ENCODE peak calls at places on chromosome 16, in five cellular contexts. N is body of pancreas, C is thoracic aorta, S is heart left ventricle, H is GM23248. D is an unnamed sample.

GRCh38 chr16:25988089-25988488 is 296.3 kb downstream of the HS3ST4 start:
- DNase-seq in N (no peak), C (no peak), S (no peak), H (no peak), D (no peak)

GRCh38 chr16:55992551-55992950 is 117.4 kb upstream of the CES5A start:
- DNase-seq in N (no peak), C (no peak), S (no peak), H (no peak), D (no peak)

GRCh38 chr16:77721752-77722314 is 481 bp upstream of the NUDT7 start:
- DNase-seq in N (no peak), C (no peak), S (no peak), H (no peak), D (no peak)

GRCh38 chr16:85361441-85362118 is 249.3 kb upstream of the CIBAR2 start:
- DNase-seq in N (peak; percentile 89), C (no peak), S (peak; percentile 83), H (no peak), D (peak; percentile 80)

GRCh38 chr16:87351320-87351698 is 32.3 kb downstream of the FBXO31 start:
- DNase-seq in N (no peak), C (no peak), S (peak; percentile 26), H (no peak), D (no peak)

GRCh38 chr16:55503726-55504553 is 4.9 kb upstream of the LPCAT2 start:
- DNase-seq in N (no peak), C (no peak), S (no peak), H (no peak), D (no peak)

GRCh38 chr16:4846503-4846900 is 586 bp downstream of the GLYR1 start:
- DNase-seq in N (peak; percentile 52), C (no peak), S (peak; percentile 73), H (peak; percentile 87), D (peak; percentile 64)

GRCh38 chr16:19882186-19882585 is 2.5 kb downstream of the GPRC5B start:
- DNase-seq in N (no peak), C (no peak), S (no peak), H (no peak), D (no peak)

GRCh38 chr16:17557480-17557879 is 86.7 kb upstream of the XYLT1 start:
- DNase-seq in N (no peak), C (no peak), S (no peak), H (no peak), D (no peak)

GRCh38 chr16:10180771-10181163 is 1.5 kb downstream of the GRIN2A start:
- DNase-seq in N (peak; percentile 47), C (no peak), S (peak; percentile 33), H (peak; percentile 39), D (no peak)

GRCh38 chr16:54361246-54361645 is 74.7 kb upstream of the IRX3 start:
- DNase-seq in N (no peak), C (no peak), S (no peak), H (no peak), D (no peak)

GRCh38 chr16:27444470-27444869 is 42.5 kb downstream of the IL21R start:
- DNase-seq in N (no peak), C (no peak), S (no peak), H (no peak), D (no peak)

GRCh38 chr16:75372236-75372856 is 61.0 kb downstream of the CFDP1 start:
- DNase-seq in N (no peak), C (no peak), S (no peak), H (peak; percentile 84), D (no peak)

GRCh38 chr16:9598731-9599083 is 507.3 kb downstream of the HAPSTR1 start:
- DNase-seq in N (no peak), C (no peak), S (no peak), H (no peak), D (no peak)

GRCh38 chr16:54429029-54429428 is 142.4 kb upstream of the IRX3 start:
- DNase-seq in N (no peak), C (no peak), S (no peak), H (no peak), D (no peak)

GRCh38 chr16:57430955-57431354 is 16.2 kb downstream of the CIAPIN1 start:
- DNase-seq in N (no peak), C (no peak), S (no peak), H (no peak), D (no peak)
- H3K36me3 ChIP-seq in N (peaks cover 28% of the 10 kb centered on the region), C (peaks cover 58% of the 10 kb centered on the region), S (peaks cover 83% of the 10 kb centered on the region), H (peaks cover 57% of the 10 kb centered on the region), D (peaks cover 92% of the 10 kb centered on the region)

DNA sequence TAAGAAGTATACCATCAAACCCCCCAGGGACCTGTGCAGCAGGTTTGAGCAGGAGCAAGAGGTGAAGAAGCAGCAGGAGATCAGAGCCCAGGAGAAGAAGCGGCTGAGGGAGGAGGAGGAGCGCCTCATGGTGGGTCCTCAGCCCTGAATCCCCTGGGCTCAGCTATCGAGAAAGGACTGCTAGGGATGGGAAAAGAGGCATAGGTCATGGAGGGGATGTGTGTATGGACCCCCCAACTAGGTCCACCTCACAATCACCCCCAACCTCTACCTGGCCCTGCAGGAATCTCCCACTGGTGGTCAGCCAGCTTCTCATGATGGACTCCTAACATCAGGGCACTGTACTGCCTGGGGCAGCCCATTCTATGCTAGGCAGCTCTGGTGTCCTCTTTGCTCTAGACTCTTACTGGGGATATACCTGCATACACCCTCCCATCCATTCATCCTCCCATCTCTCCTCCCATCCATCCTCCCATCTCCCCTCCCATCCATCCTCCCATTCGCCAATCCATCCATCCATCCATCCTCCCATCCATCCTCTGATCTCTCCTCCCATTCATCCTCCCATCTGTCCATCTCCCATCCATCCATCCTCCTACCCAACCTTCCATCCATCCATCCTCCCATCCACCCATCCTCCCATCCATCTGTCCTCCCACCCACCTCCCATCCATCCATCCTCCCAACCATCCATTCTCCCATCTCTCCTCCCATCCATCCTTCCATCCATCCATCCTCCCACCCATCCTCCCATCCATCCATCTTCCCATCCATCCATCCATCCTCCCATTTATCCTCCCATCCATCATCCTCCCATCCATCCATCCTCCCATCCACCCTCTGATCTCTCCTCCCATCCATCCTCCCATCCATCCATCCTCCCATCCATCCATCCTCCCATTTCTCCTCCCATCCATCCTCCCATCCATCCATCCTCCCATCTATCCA is 10.6 kb downstream of the DRC7 start:
- DNase-seq in N (no peak), C (no peak), S (no peak), H (no peak), D (no peak)
- H3K4me3 ChIP-seq in N (no peak overlapping the region), C (no peak overlapping the region), S (no peak overlapping the region), H (no peak overlapping the region), D (no peak overlapping the region)

DNA sequence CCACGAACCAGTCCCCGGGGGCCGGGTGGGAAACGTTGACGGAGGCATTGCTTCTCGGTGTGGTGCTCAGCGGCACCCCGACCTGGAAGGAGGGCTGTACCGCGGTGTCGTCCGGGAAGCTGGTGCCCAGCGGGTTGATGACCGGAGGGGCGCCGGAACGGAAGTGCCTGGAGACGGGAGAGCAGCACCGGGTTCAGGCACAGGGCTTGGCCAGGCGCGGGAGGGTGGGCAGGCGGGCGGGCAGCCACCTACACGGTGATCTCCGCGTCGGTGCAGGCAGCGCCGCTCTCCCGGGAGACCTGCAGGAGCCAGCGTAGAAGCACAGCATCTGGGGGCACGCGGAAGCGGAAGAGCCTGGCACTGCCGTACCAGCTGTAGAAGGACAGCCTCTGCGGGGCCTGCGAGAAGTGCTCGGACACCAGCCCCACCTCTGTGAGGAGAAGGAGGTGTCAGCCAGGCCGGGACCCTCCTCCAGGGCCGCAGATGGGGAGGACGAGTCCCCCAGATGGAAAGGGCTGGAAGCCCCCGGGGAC is 4.3 kb downstream of the PGAP6 start:
- DNase-seq in N (no peak), C (no peak), S (no peak), H (no peak), D (no peak)
- H3K27ac ChIP-seq in N (no peak overlapping the region), C (no peak overlapping the region), S (no peak overlapping the region), H (no peak overlapping the region), D (no peak overlapping the region)

DNA sequence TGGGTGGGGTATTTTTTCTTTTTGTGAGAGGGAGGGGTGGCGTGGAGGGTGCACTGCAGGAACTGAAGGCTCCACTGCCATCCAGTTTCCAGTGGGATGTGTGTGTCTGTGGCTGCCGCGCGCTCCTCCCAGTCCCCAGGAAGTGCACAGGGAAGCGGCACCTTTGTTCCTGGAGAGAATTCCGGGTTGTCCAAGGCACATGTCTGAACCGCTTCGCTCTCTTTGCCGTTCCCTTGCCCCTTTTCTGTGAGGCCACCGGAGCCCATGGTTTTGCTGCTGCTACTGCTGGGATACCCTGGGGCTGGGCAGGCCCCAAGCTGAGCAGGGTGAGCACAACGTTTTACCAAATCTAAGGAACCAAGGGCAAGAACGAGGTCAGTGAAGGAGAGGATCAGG is 19.5 kb downstream of the ACSF3 start:
- DNase-seq in N (no peak), C (no peak), S (no peak), H (no peak), D (no peak)
- H3K36me3 ChIP-seq in N (peaks cover 16% of the 10 kb centered on the region), C (peaks cover 52% of the 10 kb centered on the region), S (peaks cover 55% of the 10 kb centered on the region), H (peaks cover 10% of the 10 kb centered on the region), D (peaks cover 47% of the 10 kb centered on the region)

GRCh38 chr16:67302076-67302475 is 22.7 kb downstream of the PLEKHG4 start:
- DNase-seq in N (no peak), C (no peak), S (no peak), H (no peak), D (no peak)
- H3K4me3 ChIP-seq in N (no peak overlapping the region), C (no peak overlapping the region), S (no peak overlapping the region), H (no peak overlapping the region), D (no peak overlapping the region)

D was measured in right atrium auricular region.